ENCODE peak calls at places on chromosomes 4 and X, in nine cellular contexts. One of them, this sample, is unnamed.

GRCh38 chr4:160523236-160523635 is 1420.4 kb downstream of the RAPGEF2 start:
- DNase-seq in tibial nerve: no peak
- DNase-seq in RWPE2: no peak
- DNase-seq in mammary epithelial cell: no peak
- DNase-seq in heart right ventricle: no peak
- DNase-seq in testis: no peak
- DNase-seq in Peyer's patch: no peak
- DNase-seq in cardiac muscle cell: no peak
- DNase-seq in H7: no peak
- DNase-seq in this sample: no peak

GRCh38 chrX:150049647-150050046 is 111.4 kb upstream of the EOLA2 start:
- DNase-seq in tibial nerve: no peak
- DNase-seq in RWPE2: no peak
- DNase-seq in mammary epithelial cell: no peak
- DNase-seq in heart right ventricle: no peak
- DNase-seq in testis: peak; percentile 14
- DNase-seq in Peyer's patch: no peak
- DNase-seq in cardiac muscle cell: peak; percentile 21
- DNase-seq in H7: no peak
- DNase-seq in this sample: no peak

GRCh38 chrX:105658136-105658535 is 164.2 kb upstream of the NRK start:
- DNase-seq in tibial nerve: no peak
- DNase-seq in RWPE2: no peak
- DNase-seq in mammary epithelial cell: peak; percentile 59
- DNase-seq in heart right ventricle: no peak
- DNase-seq in testis: no peak
- DNase-seq in Peyer's patch: no peak
- DNase-seq in cardiac muscle cell: peak; percentile 79
- DNase-seq in H7: no peak
- DNase-seq in this sample: no peak

GRCh38 chr4:140044314-140044991 is 109.5 kb downstream of the MAML3 start:
- DNase-seq in tibial nerve: no peak
- DNase-seq in RWPE2: no peak
- DNase-seq in mammary epithelial cell: no peak
- DNase-seq in heart right ventricle: no peak
- DNase-seq in testis: no peak
- DNase-seq in Peyer's patch: no peak
- DNase-seq in cardiac muscle cell: peak; percentile 29
- DNase-seq in H7: no peak
- DNase-seq in this sample: no peak

GRCh38 chrX:53974529-53974928 is 69.7 kb downstream of the PHF8 start:
- DNase-seq in tibial nerve: no peak
- DNase-seq in RWPE2: no peak
- DNase-seq in mammary epithelial cell: no peak
- DNase-seq in heart right ventricle: no peak
- DNase-seq in testis: no peak
- DNase-seq in Peyer's patch: no peak
- DNase-seq in cardiac muscle cell: no peak
- DNase-seq in H7: no peak
- DNase-seq in this sample: no peak

GRCh38 chrX:368811-369562 is 17.7 kb downstream of the PPP2R3B start:
- DNase-seq in tibial nerve: no peak
- DNase-seq in RWPE2: no peak
- DNase-seq in mammary epithelial cell: no peak
- DNase-seq in heart right ventricle: peak; percentile 55
- DNase-seq in testis: no peak
- DNase-seq in Peyer's patch: no peak
- DNase-seq in cardiac muscle cell: peak; percentile 24
- DNase-seq in H7: peak; percentile 85
- DNase-seq in this sample: no peak

GRCh38 chrX:10173331-10173900 is 16.6 kb downstream of the CLCN4 start:
- DNase-seq in tibial nerve: no peak
- DNase-seq in RWPE2: peak; percentile 81
- DNase-seq in mammary epithelial cell: peak; percentile 85
- DNase-seq in heart right ventricle: peak; percentile 55
- DNase-seq in testis: peak; percentile 85
- DNase-seq in Peyer's patch: no peak
- DNase-seq in cardiac muscle cell: peak; percentile 93
- DNase-seq in H7: peak; percentile 91
- DNase-seq in this sample: peak; percentile 77

GRCh38 chr4:23946307-23946706 is 56.5 kb upstream of the PPARGC1A start:
- DNase-seq in tibial nerve: no peak
- DNase-seq in RWPE2: no peak
- DNase-seq in mammary epithelial cell: no peak
- DNase-seq in heart right ventricle: peak; percentile 9
- DNase-seq in testis: no peak
- DNase-seq in Peyer's patch: no peak
- DNase-seq in cardiac muscle cell: no peak
- DNase-seq in H7: no peak
- DNase-seq in this sample: no peak

GRCh38 chr4:31929676-31930075 is 1209.5 kb downstream of the PCDH7 start:
- DNase-seq in tibial nerve: no peak
- DNase-seq in RWPE2: no peak
- DNase-seq in mammary epithelial cell: no peak
- DNase-seq in heart right ventricle: no peak
- DNase-seq in testis: no peak
- DNase-seq in Peyer's patch: no peak
- DNase-seq in cardiac muscle cell: no peak
- DNase-seq in H7: no peak
- DNase-seq in this sample: no peak

GRCh38 chr4:147714575-147715401 is 17.1 kb upstream of the ARHGAP10 start:
- DNase-seq in tibial nerve: peak; percentile 46
- DNase-seq in RWPE2: no peak
- DNase-seq in mammary epithelial cell: peak; percentile 66
- DNase-seq in heart right ventricle: no peak
- DNase-seq in testis: no peak
- DNase-seq in Peyer's patch: peak; percentile 62
- DNase-seq in cardiac muscle cell: peak; percentile 83
- DNase-seq in H7: no peak
- DNase-seq in this sample: no peak

GRCh38 chr4:129264008-129264657 is 168.2 kb downstream of the C4orf33 start:
- DNase-seq in tibial nerve: no peak
- DNase-seq in RWPE2: no peak
- DNase-seq in mammary epithelial cell: no peak
- DNase-seq in heart right ventricle: no peak
- DNase-seq in testis: no peak
- DNase-seq in Peyer's patch: no peak
- DNase-seq in cardiac muscle cell: no peak
- DNase-seq in H7: no peak
- DNase-seq in this sample: no peak

GRCh38 chr4:101871962-101872676 is 81.6 kb downstream of the BANK1 start:
- DNase-seq in tibial nerve: no peak
- DNase-seq in RWPE2: no peak
- DNase-seq in mammary epithelial cell: no peak
- DNase-seq in heart right ventricle: no peak
- DNase-seq in testis: no peak
- DNase-seq in Peyer's patch: no peak
- DNase-seq in cardiac muscle cell: no peak
- DNase-seq in H7: no peak
- DNase-seq in this sample: no peak

GRCh38 chrX:103716967-103717366 is 6.3 kb downstream of the TMEM31 start:
- DNase-seq in tibial nerve: no peak
- DNase-seq in RWPE2: no peak
- DNase-seq in mammary epithelial cell: peak; percentile 54
- DNase-seq in heart right ventricle: no peak
- DNase-seq in testis: no peak
- DNase-seq in Peyer's patch: peak; percentile 57
- DNase-seq in cardiac muscle cell: peak; percentile 95
- DNase-seq in H7: no peak
- DNase-seq in this sample: no peak

GRCh38 chrX:337331-337831 is 18.8 kb upstream of the GTPBP6 start:
- DNase-seq in tibial nerve: no peak
- DNase-seq in RWPE2: peak; percentile 61
- DNase-seq in mammary epithelial cell: no peak
- DNase-seq in heart right ventricle: no peak
- DNase-seq in testis: no peak
- DNase-seq in Peyer's patch: no peak
- DNase-seq in cardiac muscle cell: no peak
- DNase-seq in H7: no peak
- DNase-seq in this sample: no peak

GRCh38 chr4:188779586-188779985 is 640.3 kb downstream of the TRIML1 start:
- DNase-seq in tibial nerve: no peak
- DNase-seq in RWPE2: no peak
- DNase-seq in mammary epithelial cell: peak; percentile 46
- DNase-seq in heart right ventricle: no peak
- DNase-seq in testis: no peak
- DNase-seq in Peyer's patch: no peak
- DNase-seq in cardiac muscle cell: no peak
- DNase-seq in H7: no peak
- DNase-seq in this sample: no peak
- H3K27me3 ChIP-seq in tibial nerve: no peaks in the 10 kb centered on the region
- H3K27me3 ChIP-seq in RWPE2: no peaks in the 10 kb centered on the region
- H3K27me3 ChIP-seq in mammary epithelial cell: no peaks in the 10 kb centered on the region
- H3K27me3 ChIP-seq in heart right ventricle: no peaks in the 10 kb centered on the region
- H3K27me3 ChIP-seq in testis: no peaks in the 10 kb centered on the region
- H3K27me3 ChIP-seq in Peyer's patch: no peaks in the 10 kb centered on the region
- H3K27me3 ChIP-seq in cardiac muscle cell: no peaks in the 10 kb centered on the region
- H3K27me3 ChIP-seq in H7: no peaks in the 10 kb centered on the region
- H3K27me3 ChIP-seq in this sample: no peaks in the 10 kb centered on the region

GRCh38 chr4:118033148-118034060 is 882 bp upstream of the NDST3 start:
- DNase-seq in tibial nerve: no peak
- DNase-seq in RWPE2: peak; percentile 54
- DNase-seq in mammary epithelial cell: peak; percentile 38
- DNase-seq in heart right ventricle: no peak
- DNase-seq in testis: peak; percentile 74
- DNase-seq in Peyer's patch: no peak
- DNase-seq in cardiac muscle cell: peak; percentile 50
- DNase-seq in H7: peak; percentile 82
- DNase-seq in this sample: peak; percentile 70

GRCh38 chr4:118036336-118036735 is 2.0 kb downstream of the NDST3 start:
- DNase-seq in tibial nerve: no peak
- DNase-seq in RWPE2: no peak
- DNase-seq in mammary epithelial cell: no peak
- DNase-seq in heart right ventricle: no peak
- DNase-seq in testis: no peak
- DNase-seq in Peyer's patch: no peak
- DNase-seq in cardiac muscle cell: no peak
- DNase-seq in H7: no peak
- DNase-seq in this sample: no peak

GRCh38 chr4:118034061-118034785 is at the start of gene NDST3:
- DNase-seq in tibial nerve: peak; percentile 26
- DNase-seq in RWPE2: peak; percentile 55
- DNase-seq in mammary epithelial cell: peak; percentile 61
- DNase-seq in heart right ventricle: peak; percentile 6
- DNase-seq in testis: peak; percentile 89
- DNase-seq in Peyer's patch: no peak
- DNase-seq in cardiac muscle cell: peak; percentile 55
- DNase-seq in H7: peak; percentile 60
- DNase-seq in this sample: peak; percentile 74

GRCh38 chr4:118035309-118035708 is 1.0 kb downstream of the NDST3 start:
- DNase-seq in tibial nerve: no peak
- DNase-seq in RWPE2: no peak
- DNase-seq in mammary epithelial cell: no peak
- DNase-seq in heart right ventricle: no peak
- DNase-seq in testis: no peak
- DNase-seq in Peyer's patch: no peak
- DNase-seq in cardiac muscle cell: no peak
- DNase-seq in H7: no peak
- DNase-seq in this sample: no peak

DNA sequence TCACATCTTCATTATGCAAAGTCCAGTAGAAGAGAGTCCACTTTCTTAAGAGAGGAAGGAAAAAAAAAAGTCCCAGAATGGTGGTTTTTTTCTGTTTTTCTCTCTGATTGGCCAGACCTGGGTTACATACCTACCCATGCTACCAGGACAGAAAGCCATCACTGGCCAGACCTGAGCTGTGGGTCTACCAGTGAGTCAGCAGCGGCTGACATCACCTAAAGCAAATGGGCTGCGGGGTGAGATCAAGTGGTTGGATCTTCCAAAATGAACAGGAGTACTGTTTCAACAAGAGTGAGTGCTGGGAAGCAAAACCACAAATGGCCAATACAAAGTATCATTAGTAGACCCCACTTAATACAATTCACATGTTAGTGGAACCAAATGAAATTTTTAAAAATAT is 1.6 kb upstream of the NDST3 start:
- DNase-seq in tibial nerve: no peak
- DNase-seq in RWPE2: no peak
- DNase-seq in mammary epithelial cell: peak; percentile 51
- DNase-seq in heart right ventricle: no peak
- DNase-seq in testis: no peak
- DNase-seq in Peyer's patch: no peak
- DNase-seq in cardiac muscle cell: no peak
- DNase-seq in H7: peak; percentile 11
- DNase-seq in this sample: peak; percentile 52
- H3K27me3 ChIP-seq in tibial nerve: no peaks in the 10 kb centered on the region
- H3K27me3 ChIP-seq in RWPE2: peaks cover 50% of the 10 kb centered on the region
- H3K27me3 ChIP-seq in mammary epithelial cell: peaks cover 8% of the 10 kb centered on the region
- H3K27me3 ChIP-seq in heart right ventricle: peaks cover 67% of the 10 kb centered on the region
- H3K27me3 ChIP-seq in testis: no peaks in the 10 kb centered on the region
- H3K27me3 ChIP-seq in Peyer's patch: no peaks in the 10 kb centered on the region
- H3K27me3 ChIP-seq in cardiac muscle cell: peaks cover 16% of the 10 kb centered on the region
- H3K27me3 ChIP-seq in H7: peaks cover 2% of the 10 kb centered on the region
- H3K27me3 ChIP-seq in this sample: no peaks in the 10 kb centered on the region

DNA sequence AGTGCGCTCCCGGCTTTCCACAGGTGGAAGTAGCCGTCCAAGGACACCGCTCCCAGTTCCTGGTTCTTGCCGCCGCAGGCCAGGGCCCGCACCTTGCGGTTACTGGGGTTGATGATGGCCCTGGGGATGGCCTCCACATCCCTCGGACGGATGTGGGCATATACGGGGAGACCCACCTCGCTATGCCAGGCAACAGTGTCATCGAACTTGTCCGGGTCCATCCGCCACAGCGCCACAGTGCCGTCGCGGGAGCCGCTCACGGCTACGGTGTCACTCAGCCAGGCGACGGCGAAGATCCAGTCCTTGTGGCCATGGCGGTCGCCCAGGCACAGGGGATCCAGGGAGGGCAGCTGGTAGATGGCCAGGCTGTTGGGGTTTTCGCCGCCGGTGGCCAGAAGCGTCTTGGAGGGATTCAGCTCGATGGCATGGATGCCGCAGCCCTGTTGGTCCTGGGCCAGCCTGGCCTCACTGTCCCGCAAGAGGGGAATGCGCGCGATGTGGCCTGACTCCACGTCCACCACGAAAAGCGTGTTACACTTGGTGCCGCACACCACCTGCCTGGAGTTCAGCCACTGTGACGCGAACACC is 795 bp downstream of the DCAF12L1 start:
- DNase-seq in tibial nerve: no peak
- DNase-seq in RWPE2: no peak
- DNase-seq in mammary epithelial cell: no peak
- DNase-seq in heart right ventricle: no peak
- DNase-seq in testis: no peak
- DNase-seq in Peyer's patch: no peak
- DNase-seq in cardiac muscle cell: no peak
- DNase-seq in H7: peak; percentile 8
- DNase-seq in this sample: peak; percentile 41
- H3K27me3 ChIP-seq in tibial nerve: no peaks in the 10 kb centered on the region
- H3K27me3 ChIP-seq in RWPE2: no peaks in the 10 kb centered on the region
- H3K27me3 ChIP-seq in mammary epithelial cell: no peaks in the 10 kb centered on the region
- H3K27me3 ChIP-seq in heart right ventricle: peaks cover 9% of the 10 kb centered on the region
- H3K27me3 ChIP-seq in testis: no peaks in the 10 kb centered on the region
- H3K27me3 ChIP-seq in Peyer's patch: no peaks in the 10 kb centered on the region
- H3K27me3 ChIP-seq in cardiac muscle cell: peaks cover 19% of the 10 kb centered on the region
- H3K27me3 ChIP-seq in H7: peaks cover 18% of the 10 kb centered on the region
- H3K27me3 ChIP-seq in this sample: no peaks in the 10 kb centered on the region

DNA sequence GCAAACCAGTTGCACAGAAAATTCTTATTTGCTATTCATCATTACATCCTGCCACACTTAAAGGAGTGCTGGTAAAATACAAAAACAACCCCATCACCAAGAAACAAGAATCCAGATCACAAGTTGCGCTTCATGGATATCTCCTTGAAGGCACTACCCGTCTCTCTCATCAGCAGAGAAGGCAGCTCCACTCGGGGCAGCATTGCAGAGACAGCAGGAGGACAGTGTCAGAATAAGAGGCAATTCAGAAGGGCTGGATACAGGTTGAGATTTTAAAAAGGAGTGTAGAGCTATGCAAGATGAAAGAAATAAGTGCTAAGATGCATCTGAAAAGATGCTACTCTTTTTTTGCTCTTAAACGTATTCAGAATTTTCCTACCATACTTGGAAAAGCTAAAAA is 71.4 kb downstream of the LDB2 start:
- DNase-seq in tibial nerve: no peak
- DNase-seq in RWPE2: no peak
- DNase-seq in mammary epithelial cell: no peak
- DNase-seq in heart right ventricle: no peak
- DNase-seq in testis: no peak
- DNase-seq in Peyer's patch: no peak
- DNase-seq in cardiac muscle cell: no peak
- DNase-seq in H7: no peak
- DNase-seq in this sample: no peak
- H3K27me3 ChIP-seq in tibial nerve: no peaks in the 10 kb centered on the region
- H3K27me3 ChIP-seq in RWPE2: peaks cover 8% of the 10 kb centered on the region
- H3K27me3 ChIP-seq in mammary epithelial cell: no peaks in the 10 kb centered on the region
- H3K27me3 ChIP-seq in heart right ventricle: no peaks in the 10 kb centered on the region
- H3K27me3 ChIP-seq in testis: no peaks in the 10 kb centered on the region
- H3K27me3 ChIP-seq in Peyer's patch: no peaks in the 10 kb centered on the region
- H3K27me3 ChIP-seq in cardiac muscle cell: no peaks in the 10 kb centered on the region
- H3K27me3 ChIP-seq in H7: no peaks in the 10 kb centered on the region
- H3K27me3 ChIP-seq in this sample: no peaks in the 10 kb centered on the region

This sample was measured in H9.